ENCODE peak calls at places on chromosome 5, in four cellular contexts. O is HepG2, B is GM12878, F is K562. X is an unnamed sample. For H3K4me1, the result is how much of the 10 kb centered on the place peaks cover.

GRCh38 chr5:30100929-30101328 is 1092.6 kb upstream of the CDH6 start:
- DNase-seq in O (no peak), F (no peak), B (no peak), X (peak)

GRCh38 chr5:135304352-135305221 is 94.4 kb downstream of the MACROH2A1 start:
- DNase-seq in B (no peak), O (peak), F (peak), X (peak)

GRCh38 chr5:151772029-151772867 is 494 bp downstream of the G3BP1 start:
- DNase-seq in F (peak), O (peak), B (no peak), X (peak)

GRCh38 chr5:109479260-109479860 is 69.6 kb upstream of the PJA2 start:
- DNase-seq in O (peak), B (no peak), F (no peak), X (peak)

GRCh38 chr5:35920890-35921289 is 17.5 kb downstream of the CAPSL start:
- DNase-seq in O (no peak), B (no peak), F (no peak), X (peak)

GRCh38 chr5:43658499-43658898 is 55.5 kb downstream of the NNT start:
- DNase-seq in B (no peak), O (no peak), F (no peak), X (no peak)

GRCh38 chr5:83000922-83001321 is 76.3 kb downstream of the TMEM167A start:
- DNase-seq in F (no peak), O (no peak), B (no peak), X (no peak)

GRCh38 chr5:149063017-149063687 is at the start of gene SH3TC2:
- DNase-seq in O (peak), B (no peak), F (peak), X (peak)

GRCh38 chr5:107806705-107807104 is 136.0 kb upstream of the EFNA5 start:
- DNase-seq in O (no peak), F (no peak), B (no peak), X (no peak)

GRCh38 chr5:79555418-79555817 is 41.5 kb upstream of the HOMER1 start:
- DNase-seq in F (no peak), B (no peak), O (no peak), X (no peak)

GRCh38 chr5:89878140-89878570 is 531.4 kb downstream of the CETN3 start:
- DNase-seq in O (peak), B (no peak), F (no peak), X (peak)

GRCh38 chr5:100803391-100803790 is 99.7 kb downstream of the ST8SIA4 start:
- DNase-seq in B (no peak), F (no peak), O (no peak), X (no peak)

GRCh38 chr5:115246361-115246991 is 16.2 kb downstream of the PGGT1B start:
- DNase-seq in O (peak), B (peak), F (peak), X (peak)

GRCh38 chr5:175344331-175345200 is 99.4 kb downstream of the DRD1 start:
- DNase-seq in B (no peak), O (peak), F (no peak), X (no peak)

GRCh38 chr5:159955056-159955624 is 38.9 kb downstream of the ADRA1B start:
- DNase-seq in B (no peak), F (no peak), O (no peak), X (no peak)
- H2AFZ ChIP-seq in B (no peak), F (no peak), O (no peak), X (no peak)

GRCh38 chr5:27020965-27021364 is 17.4 kb downstream of the CDH9 start:
- DNase-seq in O (peak), F (no peak), B (no peak), X (no peak)
- TF ChIP-seq JUNB in O (no peak), F (no peak), B (no peak), X (no peak)

DNA sequence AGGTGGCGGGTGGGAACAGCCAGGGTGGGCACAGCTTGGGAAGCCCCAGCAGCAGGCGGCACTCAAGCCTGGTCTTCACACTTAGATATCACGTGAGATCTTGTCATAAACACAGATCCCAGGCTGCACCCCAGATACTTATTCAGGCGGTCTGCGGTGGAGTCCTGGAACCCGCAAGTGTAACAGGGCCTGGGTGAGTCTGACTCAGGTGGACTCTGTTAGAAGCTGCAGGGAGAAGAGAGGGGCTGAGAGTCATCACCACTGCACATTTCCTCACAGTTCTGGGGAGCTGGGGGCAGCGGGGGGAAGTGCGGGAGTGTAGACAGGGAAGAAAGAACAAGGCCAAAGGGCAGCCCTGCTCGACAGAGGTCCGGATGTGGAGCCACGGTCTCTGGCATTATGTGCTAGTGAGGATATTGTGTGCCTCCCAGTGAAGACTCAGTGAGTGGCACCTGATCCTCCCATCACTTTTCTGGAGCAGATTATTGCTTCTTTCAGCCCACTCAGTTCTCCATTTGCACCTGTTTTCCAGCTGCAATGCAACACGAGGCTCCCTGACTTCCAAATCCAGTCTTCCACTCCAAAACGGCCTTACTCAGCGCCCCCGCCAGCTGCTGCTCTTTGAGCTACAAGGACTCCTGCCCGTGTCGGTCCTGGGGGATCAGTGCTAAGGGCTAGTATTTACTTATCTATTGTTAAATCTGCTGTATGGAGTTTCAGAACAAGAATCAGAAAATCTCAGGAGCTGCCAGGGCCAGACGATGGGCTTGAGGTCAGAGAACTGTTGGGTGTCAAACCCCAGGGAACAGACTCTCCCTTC is 44.3 kb downstream of the OR2V1 start:
- DNase-seq in O (peak), F (no peak), B (no peak), X (no peak)
- H3K4me1 ChIP-seq in O (under half), F (under half), B (under half), X (under half)

DNA sequence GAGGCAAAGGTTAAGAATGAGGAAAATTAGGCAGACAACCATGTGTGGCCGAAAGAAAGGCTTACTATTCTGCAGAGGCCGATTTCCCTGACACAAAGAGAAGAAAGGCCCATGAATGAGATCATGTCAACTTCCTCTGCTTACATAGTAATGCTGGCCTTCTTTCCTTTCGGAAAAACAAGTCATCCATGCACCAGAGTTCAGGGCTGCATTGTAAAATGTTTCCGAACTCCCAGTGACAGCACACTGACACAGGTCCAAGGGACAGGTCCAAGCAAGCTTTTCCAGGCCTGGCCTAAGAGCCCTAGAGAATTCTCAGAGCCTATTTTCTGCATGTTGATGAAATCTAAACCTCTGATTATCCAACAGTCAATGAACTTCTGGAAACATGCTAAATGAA is 140.9 kb downstream of the ZNF608 start:
- DNase-seq in F (no peak), B (no peak), O (peak), X (no peak)
- H2AFZ ChIP-seq in F (no peak), B (no peak), O (peak), X (peak)